ENCODE peak calls at places on chromosomes 7 and 10, in eight cellular contexts. One of them, this sample, is unnamed.

GRCh38 chr7:76294344-76295024 is 8.0 kb upstream of the HSPB1 start:
- DNase-seq in MM.1S: peak
- DNase-seq in GM23248: peak
- DNase-seq in mesenchymal stem cell: peak
- DNase-seq in kidney: peak
- DNase-seq in IMR-90: peak
- DNase-seq in fibroblast of lung: peak
- DNase-seq in colonic mucosa: peak
- DNase-seq in this sample: no peak

GRCh38 chr7:156494960-156495359 is 145.6 kb upstream of the RNF32 start:
- DNase-seq in kidney: no peak
- DNase-seq in GM23248: no peak
- DNase-seq in mesenchymal stem cell: no peak
- DNase-seq in colonic mucosa: no peak
- DNase-seq in MM.1S: no peak
- DNase-seq in fibroblast of lung: no peak
- DNase-seq in IMR-90: no peak
- DNase-seq in this sample: no peak

GRCh38 chr7:100983451-100984187 is 14.3 kb downstream of the MUC12 start:
- DNase-seq in GM23248: peak
- DNase-seq in IMR-90: peak
- DNase-seq in colonic mucosa: peak
- DNase-seq in fibroblast of lung: peak
- DNase-seq in MM.1S: no peak
- DNase-seq in mesenchymal stem cell: peak
- DNase-seq in kidney: peak
- DNase-seq in this sample: no peak

GRCh38 chr7:151940048-151940845 is 16.0 kb upstream of the GALNTL5 start:
- DNase-seq in GM23248: peak
- DNase-seq in colonic mucosa: no peak
- DNase-seq in MM.1S: no peak
- DNase-seq in IMR-90: peak
- DNase-seq in mesenchymal stem cell: peak
- DNase-seq in fibroblast of lung: peak
- DNase-seq in kidney: no peak
- DNase-seq in this sample: peak

GRCh38 chr10:74179124-74179710 is 28.2 kb downstream of the ADK start:
- DNase-seq in colonic mucosa: no peak
- DNase-seq in MM.1S: no peak
- DNase-seq in mesenchymal stem cell: no peak
- DNase-seq in IMR-90: peak
- DNase-seq in fibroblast of lung: peak
- DNase-seq in GM23248: peak
- DNase-seq in kidney: no peak
- DNase-seq in this sample: no peak

GRCh38 chr10:57657164-57657765 is 610.4 kb downstream of the IPMK start:
- DNase-seq in IMR-90: peak
- DNase-seq in mesenchymal stem cell: peak
- DNase-seq in colonic mucosa: peak
- DNase-seq in fibroblast of lung: peak
- DNase-seq in MM.1S: peak
- DNase-seq in kidney: no peak
- DNase-seq in GM23248: peak
- DNase-seq in this sample: no peak

GRCh38 chr10:48481385-48481784 is 123.5 kb downstream of the ARHGAP22 start:
- DNase-seq in kidney: no peak
- DNase-seq in MM.1S: no peak
- DNase-seq in fibroblast of lung: no peak
- DNase-seq in GM23248: no peak
- DNase-seq in colonic mucosa: no peak
- DNase-seq in IMR-90: no peak
- DNase-seq in mesenchymal stem cell: no peak
- DNase-seq in this sample: no peak

GRCh38 chr10:102398172-102399020 is 2.9 kb downstream of the NFKB2 start:
- DNase-seq in MM.1S: no peak
- DNase-seq in GM23248: no peak
- DNase-seq in colonic mucosa: no peak
- DNase-seq in IMR-90: no peak
- DNase-seq in fibroblast of lung: no peak
- DNase-seq in mesenchymal stem cell: no peak
- DNase-seq in kidney: no peak
- DNase-seq in this sample: no peak

GRCh38 chr10:13703997-13704536 is 117.3 kb downstream of the PRPF18 start:
- DNase-seq in fibroblast of lung: no peak
- DNase-seq in GM23248: no peak
- DNase-seq in colonic mucosa: no peak
- DNase-seq in MM.1S: no peak
- DNase-seq in kidney: no peak
- DNase-seq in mesenchymal stem cell: no peak
- DNase-seq in IMR-90: no peak
- DNase-seq in this sample: no peak

GRCh38 chr10:124732931-124733536 is 11.1 kb downstream of the FAM53B start:
- DNase-seq in IMR-90: peak
- DNase-seq in kidney: peak
- DNase-seq in MM.1S: peak
- DNase-seq in fibroblast of lung: peak
- DNase-seq in mesenchymal stem cell: peak
- DNase-seq in GM23248: no peak
- DNase-seq in colonic mucosa: peak
- DNase-seq in this sample: no peak

GRCh38 chr10:59905066-59905734 is 1.2 kb downstream of the CCDC6 start:
- DNase-seq in IMR-90: peak
- DNase-seq in MM.1S: no peak
- DNase-seq in mesenchymal stem cell: peak
- DNase-seq in fibroblast of lung: peak
- DNase-seq in colonic mucosa: peak
- DNase-seq in kidney: peak
- DNase-seq in GM23248: peak
- DNase-seq in this sample: no peak

GRCh38 chr10:3784510-3785250 is at the start of gene KLF6:
- DNase-seq in IMR-90: peak
- DNase-seq in GM23248: peak
- DNase-seq in MM.1S: peak
- DNase-seq in mesenchymal stem cell: no peak
- DNase-seq in kidney: peak
- DNase-seq in colonic mucosa: peak
- DNase-seq in fibroblast of lung: no peak
- DNase-seq in this sample: no peak

GRCh38 chr7:70432567-70433001 is 699.4 kb upstream of the GALNT17 start:
- DNase-seq in GM23248: no peak
- DNase-seq in IMR-90: no peak
- DNase-seq in kidney: no peak
- DNase-seq in MM.1S: no peak
- DNase-seq in fibroblast of lung: no peak
- DNase-seq in colonic mucosa: no peak
- DNase-seq in mesenchymal stem cell: no peak
- DNase-seq in this sample: no peak

GRCh38 chr7:70006411-70006920 is 408.2 kb downstream of the AUTS2 start:
- DNase-seq in MM.1S: no peak
- DNase-seq in kidney: no peak
- DNase-seq in GM23248: no peak
- DNase-seq in IMR-90: no peak
- DNase-seq in colonic mucosa: no peak
- DNase-seq in fibroblast of lung: no peak
- DNase-seq in mesenchymal stem cell: no peak
- DNase-seq in this sample: no peak

GRCh38 chr7:3194501-3195141 is 106.4 kb upstream of the SDK1 start:
- DNase-seq in GM23248: no peak
- DNase-seq in mesenchymal stem cell: peak
- DNase-seq in colonic mucosa: no peak
- DNase-seq in MM.1S: no peak
- DNase-seq in IMR-90: peak
- DNase-seq in kidney: peak
- DNase-seq in fibroblast of lung: peak
- DNase-seq in this sample: no peak

GRCh38 chr7:29573594-29573993 is 10.0 kb downstream of the PRR15 start:
- DNase-seq in GM23248: no peak
- DNase-seq in fibroblast of lung: no peak
- DNase-seq in IMR-90: no peak
- DNase-seq in kidney: no peak
- DNase-seq in mesenchymal stem cell: peak
- DNase-seq in MM.1S: no peak
- DNase-seq in colonic mucosa: no peak
- DNase-seq in this sample: no peak

GRCh38 chr7:38198356-38198755 is 20.3 kb downstream of the STARD3NL start:
- DNase-seq in kidney: no peak
- DNase-seq in colonic mucosa: no peak
- DNase-seq in IMR-90: peak
- DNase-seq in mesenchymal stem cell: no peak
- DNase-seq in fibroblast of lung: no peak
- DNase-seq in GM23248: peak
- DNase-seq in MM.1S: no peak
- DNase-seq in this sample: no peak

GRCh38 chr10:13820591-13821377 is 234.0 kb downstream of the PRPF18 start:
- DNase-seq in mesenchymal stem cell: no peak
- DNase-seq in kidney: no peak
- DNase-seq in GM23248: no peak
- DNase-seq in MM.1S: no peak
- DNase-seq in IMR-90: no peak
- DNase-seq in colonic mucosa: no peak
- DNase-seq in fibroblast of lung: no peak
- DNase-seq in this sample: no peak

GRCh38 chr10:106609867-106610266 is 554.6 kb downstream of the SORCS1 start:
- DNase-seq in GM23248: peak
- DNase-seq in IMR-90: no peak
- DNase-seq in kidney: no peak
- DNase-seq in mesenchymal stem cell: no peak
- DNase-seq in fibroblast of lung: no peak
- DNase-seq in MM.1S: no peak
- DNase-seq in colonic mucosa: no peak
- DNase-seq in this sample: no peak

DNA sequence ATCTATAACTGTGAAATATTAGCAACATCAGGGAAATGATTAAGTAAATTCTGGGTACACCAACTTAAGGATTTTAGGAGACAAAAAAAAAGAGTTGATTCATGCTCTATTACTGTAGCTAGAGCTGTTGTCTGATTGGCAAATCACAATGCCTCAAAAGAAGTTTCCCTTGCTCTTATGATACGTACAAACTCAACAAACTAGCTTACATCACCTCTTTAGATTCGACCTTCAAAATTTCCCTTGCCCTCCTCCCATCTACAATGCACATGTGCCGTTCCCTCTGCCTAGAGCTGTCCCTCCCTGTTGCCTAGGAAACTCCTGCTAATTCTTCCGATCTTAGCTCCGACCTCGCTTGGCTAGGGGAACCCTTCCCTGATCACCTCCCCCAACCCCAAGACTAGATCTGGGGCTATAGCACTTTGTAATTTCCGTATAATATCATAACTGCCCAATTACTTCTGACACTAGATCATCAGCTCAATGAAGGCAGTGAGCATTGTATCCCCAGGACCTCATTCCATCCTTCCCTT is 55.4 kb downstream of the MAP3K8 start:
- DNase-seq in GM23248: no peak
- DNase-seq in kidney: no peak
- DNase-seq in IMR-90: no peak
- DNase-seq in fibroblast of lung: no peak
- DNase-seq in MM.1S: no peak
- DNase-seq in mesenchymal stem cell: no peak
- DNase-seq in colonic mucosa: no peak
- DNase-seq in this sample: no peak
- H3K4me3 ChIP-seq in GM23248: no peak
- H3K4me3 ChIP-seq in kidney: no peak
- H3K4me3 ChIP-seq in IMR-90: no peak
- H3K4me3 ChIP-seq in fibroblast of lung: no peak
- H3K4me3 ChIP-seq in MM.1S: no peak
- H3K4me3 ChIP-seq in mesenchymal stem cell: no peak
- H3K4me3 ChIP-seq in colonic mucosa: no peak
- H3K4me3 ChIP-seq in this sample: no peak

GRCh38 chr10:95755511-95756004 is 405 bp upstream of the ENTPD1 start:
- DNase-seq in mesenchymal stem cell: peak
- DNase-seq in fibroblast of lung: no peak
- DNase-seq in IMR-90: no peak
- DNase-seq in MM.1S: no peak
- DNase-seq in kidney: peak
- DNase-seq in GM23248: no peak
- DNase-seq in colonic mucosa: peak
- DNase-seq in this sample: no peak
- H3K9ac ChIP-seq in mesenchymal stem cell: no peak
- H3K9ac ChIP-seq in fibroblast of lung: no peak
- H3K9ac ChIP-seq in IMR-90: no peak
- H3K9ac ChIP-seq in MM.1S: no peak
- H3K9ac ChIP-seq in kidney: no peak
- H3K9ac ChIP-seq in GM23248: no peak
- H3K9ac ChIP-seq in colonic mucosa: peak
- H3K9ac ChIP-seq in this sample: no peak

DNA sequence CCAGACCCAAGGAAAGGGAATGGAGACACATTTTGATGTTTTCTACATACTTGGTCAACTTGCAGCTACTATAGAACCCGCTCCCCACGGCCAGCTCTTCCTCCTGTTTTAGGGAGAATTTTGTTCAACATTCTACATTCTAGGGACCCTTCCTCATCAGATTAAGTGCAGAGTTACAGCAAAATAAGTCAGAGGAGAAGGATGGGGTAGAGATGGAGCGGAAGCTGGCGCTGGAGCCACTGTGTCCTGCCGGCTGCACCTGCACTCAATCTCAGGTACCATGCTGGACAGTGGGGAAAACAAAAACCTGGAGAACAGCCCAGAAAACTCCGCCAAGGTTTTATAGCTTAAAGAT is 79.4 kb upstream of the EN2 start:
- DNase-seq in fibroblast of lung: no peak
- DNase-seq in MM.1S: no peak
- DNase-seq in kidney: no peak
- DNase-seq in IMR-90: no peak
- DNase-seq in GM23248: no peak
- DNase-seq in colonic mucosa: no peak
- DNase-seq in mesenchymal stem cell: no peak
- DNase-seq in this sample: no peak
- H3K4me3 ChIP-seq in fibroblast of lung: no peak
- H3K4me3 ChIP-seq in MM.1S: no peak
- H3K4me3 ChIP-seq in kidney: no peak
- H3K4me3 ChIP-seq in IMR-90: no peak
- H3K4me3 ChIP-seq in GM23248: no peak
- H3K4me3 ChIP-seq in colonic mucosa: no peak
- H3K4me3 ChIP-seq in mesenchymal stem cell: no peak
- H3K4me3 ChIP-seq in this sample: no peak

DNA sequence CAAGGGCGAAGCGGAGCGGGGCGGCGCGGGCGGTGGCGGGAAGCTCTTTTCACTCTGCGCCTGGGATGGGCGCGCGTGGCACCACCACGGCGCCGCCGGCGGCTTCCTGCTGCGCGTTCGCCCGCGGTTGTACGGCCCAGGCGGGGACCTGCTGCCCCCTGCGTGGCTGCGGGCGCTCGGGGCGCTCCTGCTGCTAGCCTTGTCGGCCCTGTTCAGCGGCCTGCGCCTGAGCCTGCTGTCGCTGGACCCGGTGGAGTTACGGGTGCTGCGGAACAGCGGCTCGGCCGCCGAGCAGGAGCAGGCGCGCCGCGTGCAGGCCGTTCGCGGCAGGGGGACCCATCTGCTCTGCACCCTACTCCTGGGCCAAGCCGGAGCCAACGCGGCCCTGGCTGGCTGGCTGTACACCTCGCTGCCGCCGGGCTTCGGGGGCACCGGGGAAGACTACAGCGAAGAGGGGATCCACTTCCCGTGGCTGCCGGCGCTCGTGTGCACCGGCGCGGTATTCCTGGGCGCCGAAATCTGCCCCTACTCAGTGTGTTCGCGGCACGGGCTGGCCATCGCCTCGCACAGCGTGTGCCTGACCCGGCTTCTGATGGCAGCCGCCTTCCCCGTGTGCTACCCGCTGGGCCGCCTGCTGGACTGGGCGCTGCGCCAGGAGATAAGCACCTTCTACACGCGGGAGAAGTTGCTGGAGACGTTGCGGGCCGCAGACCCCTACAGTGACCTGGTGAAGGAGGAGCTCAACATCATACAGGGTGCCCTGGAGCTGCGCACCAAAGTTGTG is 927 bp downstream of the CNNM1 start:
- DNase-seq in colonic mucosa: no peak
- DNase-seq in MM.1S: no peak
- DNase-seq in fibroblast of lung: peak
- DNase-seq in IMR-90: peak
- DNase-seq in GM23248: peak
- DNase-seq in kidney: peak
- DNase-seq in mesenchymal stem cell: peak
- DNase-seq in this sample: no peak
- H3K9ac ChIP-seq in colonic mucosa: no peak
- H3K9ac ChIP-seq in MM.1S: no peak
- H3K9ac ChIP-seq in fibroblast of lung: peak
- H3K9ac ChIP-seq in IMR-90: no peak
- H3K9ac ChIP-seq in GM23248: peak
- H3K9ac ChIP-seq in kidney: no peak
- H3K9ac ChIP-seq in mesenchymal stem cell: no peak
- H3K9ac ChIP-seq in this sample: no peak

This sample was measured in SK-N-MC.